ENCODE peak calls at places on chromosomes 3 and 15, in nine cellular contexts. N, A, O, B, I, L, M, Y and R are unnamed samples. For H3K36me3, the result is how much of the 10 kb centered on the place peaks cover.

GRCh38 chr15:101642361-101642760 is 9.8 kb downstream of the TM2D3 start:
- DNase-seq in Y (no peak), N (no peak), L (no peak), A (no peak), M (no peak), O (no peak), I (no peak), B (no peak), R (no peak)

GRCh38 chr3:151483961-151484360 is 23.1 kb upstream of the IGSF10 start:
- DNase-seq in N (no peak), B (no peak), L (no peak), I (no peak), Y (no peak), M (no peak), O (no peak), A (no peak), R (no peak)

GRCh38 chr3:195238626-195239118 is 32.3 kb downstream of the XXYLT1 start:
- DNase-seq in N (no peak), I (peak), Y (peak), M (peak), O (no peak), B (peak), A (peak), L (peak), R (no peak)

GRCh38 chr3:109023656-109024254 is 70.1 kb upstream of the GUCA1C start:
- DNase-seq in L (no peak), A (no peak), M (peak), N (peak), Y (peak), O (peak), B (no peak), I (peak), R (peak)

GRCh38 chr3:30779686-30780287 is 114.7 kb downstream of the GADL1 start:
- DNase-seq in M (no peak), A (no peak), I (no peak), Y (no peak), B (no peak), O (no peak), N (peak), L (no peak), R (peak)

GRCh38 chr3:131036200-131036816 is 9.6 kb downstream of the NEK11 start:
- DNase-seq in M (no peak), N (peak), A (no peak), L (no peak), B (no peak), Y (no peak), I (no peak), O (no peak), R (peak)

GRCh38 chr3:23668430-23668904 is 137.3 kb upstream of the UBE2E1 start:
- DNase-seq in N (peak), B (no peak), I (no peak), M (no peak), L (no peak), O (no peak), A (no peak), Y (no peak), R (peak)

GRCh38 chr15:28918141-28918983 is 32.6 kb downstream of the APBA2 start:
- DNase-seq in L (peak), I (no peak), O (no peak), N (peak), M (no peak), A (no peak), Y (no peak), B (no peak), R (no peak)

GRCh38 chr15:78709263-78709882 is 68.4 kb upstream of the CHRNB4 start:
- DNase-seq in Y (peak), N (peak), M (peak), A (peak), L (peak), I (peak), B (peak), O (peak), R (peak)

GRCh38 chr3:141441381-141442365 is 45.2 kb upstream of the RASA2 start:
- DNase-seq in N (peak), M (peak), A (no peak), O (peak), B (peak), Y (no peak), L (no peak), I (peak), R (peak)

GRCh38 chr3:11769704-11770103 is 77.0 kb downstream of the TAMM41 start:
- DNase-seq in N (peak), Y (no peak), L (no peak), B (no peak), M (no peak), A (no peak), I (no peak), O (no peak), R (peak)

GRCh38 chr15:92665100-92665555 is 9.6 kb upstream of the FAM174B start:
- DNase-seq in A (no peak), M (no peak), Y (peak), I (peak), L (peak), N (no peak), O (no peak), B (peak), R (no peak)

GRCh38 chr15:52434885-52435284 is 93.8 kb downstream of the MYO5A start:
- DNase-seq in M (no peak), A (no peak), N (no peak), L (no peak), O (no peak), B (no peak), I (no peak), Y (no peak), R (no peak)

GRCh38 chr3:19531426-19531825 is 383.1 kb downstream of the KCNH8 start:
- DNase-seq in Y (no peak), I (no peak), B (no peak), A (no peak), M (no peak), O (no peak), N (no peak), L (no peak), R (no peak)

GRCh38 chr3:65955792-65956477 is 82.8 kb downstream of the MAGI1 start:
- DNase-seq in B (no peak), Y (no peak), N (no peak), I (no peak), L (no peak), M (peak), A (no peak), O (no peak), R (peak)

GRCh38 chr3:128895843-128896365 is 16.5 kb downstream of the ACAD9 start:
- DNase-seq in B (no peak), N (no peak), O (no peak), I (no peak), Y (no peak), L (no peak), M (no peak), A (no peak), R (no peak)

GRCh38 chr3:183178512-183178832 is 15.9 kb upstream of the LAMP3 start:
- DNase-seq in N (no peak), Y (no peak), M (no peak), A (no peak), B (no peak), I (no peak), O (no peak), L (no peak), R (no peak)
- H3K4me3 ChIP-seq in N (peak), Y (peak), M (peak), A (peak), B (peak), I (peak), O (peak), L (peak), R (peak)

GRCh38 chr3:34070831-34071230 is 272.4 kb downstream of the PDCD6IP start:
- DNase-seq in A (no peak), Y (no peak), B (no peak), N (no peak), O (no peak), L (no peak), M (no peak), I (no peak), R (no peak)

GRCh38 chr3:34066328-34066727 is 267.9 kb downstream of the PDCD6IP start:
- DNase-seq in L (no peak), Y (no peak), N (no peak), I (no peak), M (no peak), B (no peak), O (no peak), A (no peak), R (no peak)

GRCh38 chr3:34065901-34066300 is 267.5 kb downstream of the PDCD6IP start:
- DNase-seq in N (no peak), I (no peak), M (no peak), B (no peak), A (no peak), O (no peak), Y (no peak), L (no peak), R (no peak)

GRCh38 chr3:34067442-34068130 is 269.2 kb downstream of the PDCD6IP start:
- DNase-seq in I (no peak), O (no peak), N (no peak), M (no peak), L (no peak), B (no peak), A (no peak), Y (no peak), R (no peak)

DNA sequence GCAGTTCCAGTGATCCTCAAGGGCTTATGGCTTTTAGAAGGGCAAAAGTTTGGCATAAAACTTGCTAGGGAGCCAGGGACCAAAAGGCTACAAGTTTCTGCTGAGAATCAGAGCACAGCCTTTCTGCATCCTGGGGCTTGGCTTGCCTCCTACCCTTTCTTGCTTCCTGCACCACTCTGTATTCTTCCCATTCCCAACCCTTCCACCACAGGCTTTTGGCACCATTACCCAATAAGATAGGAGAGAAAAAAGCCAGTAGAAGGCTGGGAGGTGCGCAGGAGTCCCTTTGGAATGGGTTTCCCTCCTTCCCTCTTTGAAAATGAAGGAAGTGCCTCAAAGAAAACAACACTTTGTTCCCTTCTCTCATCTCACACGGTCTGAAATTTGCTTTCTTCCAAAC is 268.6 kb downstream of the PDCD6IP start:
- DNase-seq in O (no peak), I (no peak), Y (no peak), M (no peak), L (no peak), B (no peak), N (no peak), A (no peak), R (no peak)
- TF ChIP-seq CTCF in O (no peak), I (no peak), Y (no peak), M (no peak), L (no peak), B (no peak), N (no peak), A (no peak), R (no peak)

GRCh38 chr3:41092791-41093190 is 106.5 kb upstream of the CTNNB1 start:
- DNase-seq in I (no peak), M (no peak), L (no peak), O (no peak), N (no peak), Y (no peak), B (no peak), A (no peak), R (no peak)
- H3K36me3 ChIP-seq in I (under half), M (under half), L (under half), O (under half), N (under half), Y (under half), B (under half), A (under half), R (under half)

GRCh38 chr15:49458145-49458544 is 35.1 kb downstream of the FGF7 start:
- DNase-seq in O (no peak), B (no peak), M (no peak), N (no peak), L (no peak), A (no peak), Y (no peak), I (no peak), R (no peak)
- H3K4me3 ChIP-seq in O (no peak), B (no peak), M (no peak), N (no peak), L (no peak), A (no peak), Y (no peak), I (no peak), R (no peak)

DNA sequence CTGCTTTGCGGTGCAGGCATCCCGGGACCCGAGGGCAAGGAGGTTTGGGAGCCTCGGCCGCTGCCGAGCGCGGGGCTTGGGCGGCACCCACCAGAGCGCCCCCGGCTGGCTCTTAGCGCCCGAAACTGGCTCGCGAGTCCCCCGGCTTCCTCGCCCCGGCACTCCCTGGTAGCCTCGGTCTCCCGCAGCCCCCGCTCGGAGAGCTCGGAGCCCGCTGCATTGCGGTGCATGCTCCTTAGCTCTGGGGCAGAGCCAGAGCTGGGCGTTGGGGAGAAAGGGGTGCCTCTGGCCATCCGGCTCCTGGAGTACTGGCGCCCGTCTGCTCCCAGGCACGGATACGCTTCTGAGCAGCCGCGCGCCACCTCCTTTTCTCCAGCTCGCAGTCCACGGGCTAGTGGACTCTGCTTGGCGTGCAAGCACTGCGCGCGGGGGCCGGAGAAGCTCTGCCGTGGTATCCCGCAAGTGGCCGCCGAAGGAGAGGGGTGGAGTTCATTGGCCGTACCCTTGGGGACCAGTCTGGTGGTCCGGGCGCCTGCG is 784 bp downstream of the EPHB1 start:
- DNase-seq in M (no peak), N (peak), L (peak), A (no peak), I (no peak), B (no peak), O (no peak), Y (no peak), R (no peak)
- TF ChIP-seq CTCF in M (no peak), N (no peak), L (no peak), A (no peak), I (no peak), B (no peak), O (no peak), Y (no peak), R (no peak)

GRCh38 chr15:88900982-88901418 is 5.7 kb upstream of the HAPLN3 start:
- DNase-seq in A (no peak), M (no peak), Y (no peak), L (no peak), I (no peak), O (no peak), N (no peak), B (no peak), R (no peak)

GRCh38 chr15:88902846-88903245 is 7.5 kb upstream of the HAPLN3 start:
- DNase-seq in A (no peak), O (no peak), I (no peak), Y (no peak), L (no peak), M (no peak), B (no peak), N (no peak), R (no peak)

GRCh38 chr15:88904257-88904807 is 8.8 kb downstream of the MFGE8 start:
- DNase-seq in B (no peak), O (no peak), N (no peak), A (no peak), Y (no peak), M (no peak), L (peak), I (no peak), R (no peak)

GRCh38 chr15:88901713-88902490 is 6.6 kb upstream of the HAPLN3 start:
- DNase-seq in O (no peak), Y (no peak), I (no peak), A (no peak), L (no peak), N (no peak), B (no peak), M (no peak), R (no peak)

DNA sequence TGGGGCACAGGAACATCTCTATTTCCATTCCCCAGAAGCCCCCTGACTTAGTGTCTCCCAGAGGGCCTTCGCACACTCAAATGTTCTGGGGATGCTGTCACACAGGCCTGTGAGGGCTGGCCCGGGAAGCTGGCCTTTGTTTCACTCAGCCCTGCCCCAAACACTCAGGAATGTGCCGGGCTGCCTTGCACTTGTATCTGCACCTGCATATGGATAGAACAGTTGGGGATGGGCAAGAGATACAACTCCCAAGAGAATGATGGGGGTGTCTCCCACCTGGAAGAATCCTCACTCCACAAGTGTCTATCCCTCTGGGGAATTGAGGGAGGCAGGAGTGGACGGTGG is 7.1 kb upstream of the HAPLN3 start:
- DNase-seq in B (no peak), A (no peak), M (no peak), I (no peak), L (no peak), O (no peak), N (no peak), Y (no peak), R (no peak)
- H3K36me3 ChIP-seq in B (under half), A (under half), M (under half), I (half or more), L (under half), O (under half), N (under half), Y (under half), R (under half)